ENCODE peak calls at places on chromosomes 16 and 17, in eight cellular contexts. I, Y, B, F, G, V, Q and R are unnamed samples.

GRCh38 chr16:52872706-52873105 is 180.0 kb downstream of the CHD9NB start:
- DNase-seq in V (peak), Q (no peak), F (no peak), B (no peak), Y (peak), I (no peak), G (no peak), R (no peak)

GRCh38 chr17:7237761-7238417 is 1.4 kb downstream of the PHF23 start:
- DNase-seq in V (peak), Y (peak), Q (peak), B (peak), F (peak), G (no peak), I (peak), R (peak)

GRCh38 chr17:29115906-29116651 is 64.1 kb downstream of the MYO18A start:
- DNase-seq in B (peak), Y (peak), Q (peak), G (no peak), F (peak), I (no peak), V (peak), R (peak)

GRCh38 chr17:921161-921560 is 58.4 kb downstream of the NXN start:
- DNase-seq in G (peak), Q (no peak), Y (no peak), I (no peak), B (no peak), F (no peak), V (peak), R (no peak)

GRCh38 chr17:80345321-80345720 is 69.6 kb upstream of the ENDOV start:
- DNase-seq in G (no peak), Y (no peak), I (no peak), F (no peak), Q (no peak), V (no peak), B (no peak), R (no peak)

GRCh38 chr17:40341808-40342574 is 22.5 kb downstream of the GJD3 start:
- DNase-seq in G (peak), F (peak), I (peak), B (peak), V (peak), Q (peak), Y (no peak), R (peak)

GRCh38 chr17:5473906-5474305 is 5.1 kb upstream of the DHX33 start:
- DNase-seq in V (no peak), Y (no peak), F (no peak), Q (no peak), I (no peak), G (no peak), B (no peak), R (no peak)

GRCh38 chr17:13154403-13154802 is 136.6 kb upstream of the ELAC2 start:
- DNase-seq in F (no peak), V (peak), Q (no peak), I (no peak), B (no peak), G (peak), Y (no peak), R (no peak)

GRCh38 chr16:46768809-46769208 is 20.7 kb upstream of the MYLK3 start:
- DNase-seq in Q (no peak), Y (no peak), I (no peak), F (no peak), V (no peak), G (no peak), B (no peak), R (no peak)

GRCh38 chr17:51391992-51392654 is 131.8 kb downstream of the UTP18 start:
- DNase-seq in I (no peak), B (no peak), Y (no peak), F (no peak), G (no peak), Q (no peak), V (no peak), R (peak)

GRCh38 chr16:70568601-70569217 is 45.1 kb downstream of the SF3B3 start:
- DNase-seq in B (no peak), I (no peak), Y (no peak), V (peak), F (no peak), G (peak), Q (no peak), R (no peak)

GRCh38 chr17:29930399-29931010 is 477 bp upstream of the SSH2 start:
- DNase-seq in Q (peak), F (no peak), B (no peak), Y (no peak), G (peak), V (no peak), I (no peak), R (no peak)

GRCh38 chr17:35376245-35376644 is 2.8 kb upstream of the SLFN11 start:
- DNase-seq in Y (no peak), V (no peak), G (no peak), F (no peak), B (no peak), I (no peak), Q (no peak), R (no peak)

GRCh38 chr17:68029512-68030215 is 5.9 kb upstream of the KPNA2 start:
- DNase-seq in Q (peak), B (no peak), G (no peak), Y (peak), V (no peak), I (no peak), F (no peak), R (no peak)

GRCh38 chr17:3385869-3386816 is at the start of gene OR3A2:
- DNase-seq in I (no peak), F (no peak), V (no peak), G (no peak), Y (no peak), Q (peak), B (peak), R (peak)

GRCh38 chr17:77778636-77779524 is 179.6 kb upstream of the TNRC6C start:
- DNase-seq in B (no peak), V (peak), Q (no peak), G (peak), Y (peak), F (no peak), I (peak), R (no peak)

GRCh38 chr17:9401434-9401833 is 174.2 kb downstream of the STX8 start:
- DNase-seq in I (no peak), F (no peak), B (no peak), V (peak), Y (no peak), G (peak), Q (peak), R (no peak)

GRCh38 chr16:88099563-88099890 is 148.3 kb downstream of the BANP start:
- DNase-seq in Y (no peak), V (no peak), B (no peak), F (no peak), Q (no peak), G (no peak), I (peak), R (no peak)

GRCh38 chr16:76035689-76036088 is 241.5 kb upstream of the CNTNAP4 start:
- DNase-seq in F (no peak), I (no peak), Q (peak), V (no peak), B (no peak), G (no peak), Y (no peak), R (no peak)

GRCh38 chr17:81027591-81028505 is 7.1 kb upstream of the BAIAP2 start:
- DNase-seq in V (no peak), B (no peak), I (peak), G (no peak), Y (no peak), F (peak), Q (no peak), R (no peak)

GRCh38 chr16:27330542-27330941 is 16.8 kb downstream of the IL4R start:
- DNase-seq in B (no peak), F (no peak), G (peak), Q (no peak), V (peak), I (peak), Y (peak), R (peak)

GRCh38 chr16:73890524-73891500 is 405.8 kb upstream of the PSMD7 start:
- DNase-seq in I (no peak), G (no peak), F (peak), V (peak), Q (peak), B (peak), Y (peak), R (peak)

GRCh38 chr17:74110467-74110866 is 93.0 kb upstream of the RPL38 start:
- DNase-seq in G (no peak), F (no peak), V (no peak), Q (no peak), I (no peak), Y (no peak), B (no peak), R (no peak)

GRCh38 chr17:79919862-79920720 is 80.9 kb upstream of the CBX4 start:
- DNase-seq in V (no peak), B (no peak), Y (no peak), Q (no peak), I (peak), G (no peak), F (no peak), R (no peak)

GRCh38 chr17:19410101-19410500 is 931 bp upstream of the RNF112 start:
- DNase-seq in Q (no peak), B (no peak), Y (no peak), I (no peak), V (no peak), G (no peak), F (no peak), R (no peak)

GRCh38 chr17:4584125-4584834 is at the start of gene SMTNL2:
- DNase-seq in F (peak), B (peak), Y (peak), Q (peak), V (no peak), I (peak), G (no peak), R (peak)

GRCh38 chr16:89917773-89918452 is 749 bp upstream of the MC1R start:
- DNase-seq in Q (peak), V (peak), B (peak), I (peak), F (peak), Y (peak), G (peak), R (peak)

GRCh38 chr17:2707721-2708584 is 3.6 kb downstream of the CLUH start:
- DNase-seq in Y (no peak), Q (peak), V (no peak), G (no peak), F (peak), B (no peak), I (peak), R (peak)

GRCh38 chr17:16150251-16150859 is 65.0 kb downstream of the NCOR1 start:
- DNase-seq in G (peak), F (no peak), B (no peak), Q (no peak), I (no peak), Y (no peak), V (peak), R (no peak)

GRCh38 chr16:30030841-30031413 is at the start of gene TLCD3B:
- DNase-seq in V (no peak), Q (peak), B (no peak), I (no peak), Y (no peak), G (no peak), F (peak), R (peak)

GRCh38 chr17:81481011-81481799 is 31.4 kb downstream of the ACTG1 start:
- DNase-seq in Q (peak), Y (peak), G (peak), F (peak), V (peak), I (peak), B (peak), R (peak)

GRCh38 chr16:4505356-4506153 is 29.4 kb downstream of the HMOX2 start:
- DNase-seq in V (no peak), F (no peak), Y (no peak), I (no peak), G (no peak), Q (no peak), B (peak), R (no peak)

GRCh38 chr16:85514601-85515318 is 98.4 kb upstream of the GSE1 start:
- DNase-seq in Q (peak), G (peak), I (peak), Y (peak), F (no peak), B (no peak), V (peak), R (peak)

GRCh38 chr17:77205396-77206124 is 64.8 kb downstream of the SEC14L1 start:
- DNase-seq in V (no peak), Y (no peak), Q (no peak), F (no peak), B (no peak), G (no peak), I (no peak), R (no peak)

GRCh38 chr16:88569614-88569984 is 604 bp upstream of the ZC3H18 start:
- DNase-seq in V (peak), Q (peak), Y (no peak), F (no peak), I (peak), B (no peak), G (no peak), R (peak)

DNA sequence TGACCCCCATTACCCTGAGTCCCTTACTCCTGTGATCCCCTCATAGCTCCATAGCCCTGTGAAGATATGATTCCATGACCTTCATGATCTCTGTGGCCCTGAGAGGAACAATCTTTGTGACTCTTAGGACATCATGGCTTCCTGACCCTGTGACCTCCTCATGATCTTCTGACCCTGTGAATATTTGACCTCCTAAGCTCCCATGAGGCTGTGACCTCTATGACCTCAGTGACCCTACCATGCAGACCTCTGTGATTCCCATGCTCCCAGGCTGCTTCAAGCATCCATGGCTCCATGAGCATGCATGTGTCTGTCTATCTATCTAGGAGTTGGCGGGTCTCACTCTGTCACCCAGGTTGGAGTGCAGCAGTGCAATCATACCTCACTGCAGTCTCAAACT is 12.1 kb downstream of the RIPOR1 start:
- DNase-seq in F (no peak), Y (no peak), Q (no peak), B (no peak), I (no peak), G (no peak), V (no peak), R (no peak)
- H3K27ac ChIP-seq in F (no peak), Y (no peak), Q (no peak), B (no peak), I (peak), G (no peak), V (no peak), R (no peak)

GRCh38 chr17:48590603-48591161 is 641 bp upstream of the HOXB3 start:
- DNase-seq in F (no peak), I (no peak), Q (no peak), Y (no peak), V (no peak), B (no peak), G (no peak), R (no peak)

GRCh38 chr17:48593126-48593829 is at the start of gene HOXB5:
- DNase-seq in V (peak), Y (no peak), G (peak), Q (no peak), I (no peak), B (no peak), F (no peak), R (peak)

GRCh38 chr17:48591435-48592077 is 1.5 kb upstream of the HOXB3 start:
- DNase-seq in V (no peak), G (no peak), Q (no peak), Y (no peak), B (no peak), F (no peak), I (no peak), R (no peak)

GRCh38 chr17:48592592-48592991 is 987 bp downstream of the HOXB5 start:
- DNase-seq in Y (no peak), F (no peak), V (peak), Q (no peak), I (no peak), G (no peak), B (no peak), R (peak)

DNA sequence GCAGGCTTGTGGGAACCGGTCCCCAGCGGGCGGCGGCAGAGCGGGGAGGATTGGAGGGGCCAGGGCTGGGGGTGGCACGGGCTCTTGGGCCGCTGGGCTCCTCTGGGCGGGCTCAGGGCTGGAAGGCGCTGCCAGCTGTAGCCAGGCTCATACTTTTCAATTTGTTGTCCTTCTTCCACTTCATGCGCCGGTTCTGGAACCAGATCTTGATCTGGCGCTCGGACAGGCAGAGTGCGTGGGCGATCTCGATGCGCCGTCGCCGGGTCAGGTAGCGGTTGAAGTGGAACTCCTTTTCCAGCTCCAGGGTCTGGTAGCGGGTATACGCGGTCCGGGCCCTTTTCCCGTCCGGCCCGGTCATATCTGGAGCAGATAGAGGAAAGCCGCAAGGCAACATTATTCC is 1.5 kb downstream of the HOXB5 start:
- DNase-seq in Q (no peak), B (no peak), F (no peak), V (peak), G (peak), Y (no peak), I (no peak), R (peak)
- H3K4me3 ChIP-seq in Q (no peak), B (no peak), F (no peak), V (peak), G (peak), Y (no peak), I (no peak), R (no peak)

GRCh38 chr16:21625026-21625425 is 25.6 kb downstream of the METTL9 start:
- DNase-seq in Q (no peak), V (no peak), F (no peak), G (no peak), B (no peak), I (no peak), Y (no peak), R (no peak)
- H3K27ac ChIP-seq in Q (no peak), V (no peak), F (no peak), G (no peak), B (no peak), I (no peak), Y (no peak), R (no peak)

DNA sequence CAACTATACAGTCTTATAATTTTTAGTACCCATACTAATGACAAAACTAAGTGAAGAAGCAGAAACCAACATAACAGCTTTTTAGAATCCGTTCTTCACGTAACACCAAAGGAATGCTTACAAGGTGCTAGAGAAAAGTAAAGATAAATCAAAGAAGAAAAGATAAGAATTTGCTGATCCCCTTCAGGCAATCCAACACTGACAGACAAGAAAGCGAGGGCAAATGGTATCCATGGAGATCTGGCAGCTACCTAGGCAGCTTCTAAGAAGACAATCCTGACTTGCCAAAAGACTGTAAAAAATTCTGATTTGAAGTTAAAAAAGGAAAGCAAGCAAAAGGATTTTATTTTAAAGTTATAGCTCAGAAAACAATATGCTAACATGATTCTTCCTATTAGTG is 14.7 kb downstream of the BBS2 start:
- DNase-seq in Y (no peak), I (no peak), Q (no peak), V (peak), G (peak), B (no peak), F (no peak), R (no peak)
- H3K4me3 ChIP-seq in Y (no peak), I (no peak), Q (no peak), V (no peak), G (no peak), B (no peak), F (no peak), R (peak)

DNA sequence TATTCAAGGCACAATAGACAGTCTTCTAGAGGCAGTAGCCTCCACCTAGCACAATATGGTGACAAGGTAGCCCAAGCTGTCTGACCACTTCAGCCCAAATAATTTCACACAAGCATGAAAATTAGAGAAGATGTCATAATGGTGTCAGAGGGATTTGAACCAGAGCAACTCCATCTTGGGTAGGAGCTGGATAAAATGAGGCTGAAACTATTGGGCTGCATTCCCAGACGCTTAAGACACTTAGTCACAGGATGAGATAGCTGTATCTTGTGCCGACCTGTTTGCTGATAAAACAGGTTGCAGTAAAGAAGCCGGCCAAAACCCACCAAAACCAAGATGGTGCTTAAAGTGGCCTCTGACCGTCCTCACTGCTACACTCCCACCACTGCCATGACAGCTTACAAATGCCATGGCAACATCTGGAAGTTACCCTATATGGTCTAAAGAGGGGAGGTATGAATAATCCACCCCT is 192.6 kb downstream of the CPPED1 start:
- DNase-seq in Q (no peak), I (no peak), G (peak), Y (no peak), F (no peak), V (peak), B (no peak), R (no peak)
- H3K27ac ChIP-seq in Q (no peak), I (no peak), G (peak), Y (no peak), F (no peak), V (no peak), B (no peak), R (no peak)

DNA sequence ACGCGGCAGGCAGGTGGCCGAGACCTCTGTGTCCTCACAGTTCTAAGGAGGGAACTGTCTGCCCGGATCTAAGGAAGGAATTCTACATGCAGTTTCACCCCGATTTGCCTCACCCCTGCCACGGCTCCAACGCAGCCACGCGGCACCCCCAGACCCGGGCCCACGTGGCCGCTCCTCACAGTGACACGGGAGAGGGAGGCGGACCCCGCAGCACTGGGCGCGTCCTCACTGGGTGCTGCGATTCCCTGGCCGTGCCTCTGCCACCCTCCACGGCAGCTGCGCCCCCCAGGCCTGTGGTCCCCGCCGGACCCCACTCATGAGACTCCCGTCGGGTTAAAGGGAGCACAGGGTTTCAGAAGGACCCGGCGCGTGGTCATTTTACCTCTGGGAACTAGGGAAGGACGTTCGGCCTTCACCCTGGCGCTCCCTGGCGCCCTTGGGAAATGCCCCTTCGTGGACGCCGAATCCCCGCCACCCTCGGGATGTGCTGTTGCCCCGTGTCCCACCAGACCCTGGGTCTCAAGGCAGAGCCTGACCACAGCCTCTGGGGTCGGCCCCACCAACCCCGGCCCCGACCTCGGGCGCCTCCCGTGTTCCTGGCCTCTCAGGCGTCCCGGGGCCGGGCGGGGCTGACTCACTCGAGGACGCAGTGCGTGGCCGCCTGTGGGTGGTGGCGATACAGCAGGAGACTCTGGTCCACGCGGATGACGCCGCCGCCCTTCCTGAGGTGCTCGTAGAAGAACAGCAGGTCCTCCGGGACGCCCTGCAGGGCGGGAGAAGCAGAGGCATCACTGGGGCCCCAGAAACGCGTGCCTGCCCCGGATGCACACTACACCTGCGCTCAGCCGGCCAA is 118.8 kb upstream of the METRNL start:
- DNase-seq in F (peak), V (no peak), B (no peak), I (peak), G (no peak), Q (no peak), Y (no peak), R (no peak)
- H3K4me3 ChIP-seq in F (no peak), V (no peak), B (no peak), I (no peak), G (no peak), Q (no peak), Y (no peak), R (no peak)

GRCh38 chr16:22915003-22915402 is 101.0 kb downstream of the HS3ST2 start:
- DNase-seq in G (no peak), Y (no peak), F (no peak), B (no peak), I (no peak), V (no peak), Q (no peak), R (peak)
- H3K27ac ChIP-seq in G (no peak), Y (no peak), F (no peak), B (no peak), I (no peak), V (no peak), Q (no peak), R (no peak)